ENCODE peak calls at places on chromosomes 16 and 17, in ten cellular contexts. B is suprapubic skin, J is SK-N-SH, F is spleen, E is Panc1, G is transverse colon, H is H1, P is sigmoid colon, K is stomach, D is breast epithelium. S is an unnamed sample.
A peak's percentile ranks its signal among the peaks of the same experiment; 100 is the strongest.

GRCh38 chr17:12667299-12667958 is 1.7 kb downstream of the MYOCD start:
- DNase-seq in B (no peak), J (peak; percentile 13), F (no peak), E (peak; percentile 13), G (peak; percentile 20), H (peak; percentile 52), P (peak; percentile 76), K (no peak), D (no peak), S (no peak)

GRCh38 chr17:77363821-77364361 is 223.1 kb downstream of the SEC14L1 start:
- DNase-seq in B (peak; percentile 79), J (peak; percentile 89), F (peak; percentile 79), E (no peak), G (no peak), H (no peak), P (peak; percentile 74), K (no peak), D (peak; percentile 63), S (no peak)

GRCh38 chr17:50192116-50192872 is 9.1 kb downstream of the COL1A1 start:
- DNase-seq in B (no peak), J (no peak), F (no peak), E (no peak), G (no peak), H (no peak), P (no peak), K (no peak), D (no peak), S (no peak)

GRCh38 chr17:78337244-78338109 is 22.4 kb downstream of the SOCS3 start:
- DNase-seq in B (no peak), J (no peak), F (peak; percentile 86), E (no peak), G (peak; percentile 64), H (no peak), P (peak; percentile 74), K (no peak), D (no peak), S (no peak)

GRCh38 chr17:64250211-64250835 is 12.7 kb downstream of the TEX2 start:
- DNase-seq in B (no peak), J (no peak), F (no peak), E (no peak), G (no peak), H (no peak), P (no peak), K (no peak), D (no peak), S (no peak)

GRCh38 chr17:11240041-11240801 is 792 bp upstream of the SHISA6 start:
- DNase-seq in B (peak; percentile 79), J (peak; percentile 54), F (no peak), E (no peak), G (peak; percentile 15), H (peak; percentile 61), P (no peak), K (peak; percentile 51), D (no peak), S (no peak)

GRCh38 chr16:10871157-10871991 is 5.6 kb upstream of the CIITA start:
- DNase-seq in B (peak; percentile 85), J (no peak), F (peak; percentile 88), E (no peak), G (peak; percentile 86), H (no peak), P (peak; percentile 65), K (peak; percentile 98), D (peak; percentile 83), S (no peak)

GRCh38 chr17:57899391-57899790 is 49.5 kb upstream of the MRPS23 start:
- DNase-seq in B (no peak), J (no peak), F (no peak), E (no peak), G (no peak), H (no peak), P (no peak), K (no peak), D (no peak), S (no peak)

GRCh38 chr16:59665618-59666220 is 931.6 kb upstream of the GOT2 start:
- DNase-seq in B (no peak), J (no peak), F (no peak), E (no peak), G (no peak), H (no peak), P (no peak), K (no peak), D (no peak), S (no peak)

GRCh38 chr17:41251261-41251660 is 1.8 kb downstream of the KRTAP9-4 start:
- DNase-seq in B (no peak), J (no peak), F (no peak), E (no peak), G (no peak), H (no peak), P (no peak), K (no peak), D (no peak), S (no peak)

GRCh38 chr17:46038937-46039336 is 39.9 kb downstream of the STH start:
- DNase-seq in B (no peak), J (no peak), F (no peak), E (no peak), G (no peak), H (no peak), P (no peak), K (no peak), D (no peak), S (no peak)

GRCh38 chr17:63029520-63029919 is 63.5 kb downstream of the TANC2 start:
- DNase-seq in B (no peak), J (no peak), F (no peak), E (no peak), G (no peak), H (no peak), P (no peak), K (no peak), D (no peak), S (no peak)

GRCh38 chr16:985237-985636 is 3.7 kb downstream of the SOX8 start:
- DNase-seq in B (no peak), J (no peak), F (no peak), E (no peak), G (no peak), H (no peak), P (no peak), K (no peak), D (no peak), S (no peak)

GRCh38 chr16:23486480-23486879 is 23.8 kb downstream of the GGA2 start:
- DNase-seq in B (no peak), J (no peak), F (peak; percentile 27), E (no peak), G (no peak), H (no peak), P (no peak), K (no peak), D (peak; percentile 51), S (peak; percentile 84)

GRCh38 chr16:67137605-67138004 is 13.2 kb downstream of the B3GNT9 start:
- DNase-seq in B (no peak), J (no peak), F (no peak), E (no peak), G (no peak), H (no peak), P (no peak), K (no peak), D (no peak), S (no peak)

GRCh38 chr17:62981933-62982332 is 15.9 kb downstream of the TANC2 start:
- DNase-seq in B (no peak), J (no peak), F (no peak), E (no peak), G (no peak), H (no peak), P (no peak), K (no peak), D (no peak), S (no peak)

DNA sequence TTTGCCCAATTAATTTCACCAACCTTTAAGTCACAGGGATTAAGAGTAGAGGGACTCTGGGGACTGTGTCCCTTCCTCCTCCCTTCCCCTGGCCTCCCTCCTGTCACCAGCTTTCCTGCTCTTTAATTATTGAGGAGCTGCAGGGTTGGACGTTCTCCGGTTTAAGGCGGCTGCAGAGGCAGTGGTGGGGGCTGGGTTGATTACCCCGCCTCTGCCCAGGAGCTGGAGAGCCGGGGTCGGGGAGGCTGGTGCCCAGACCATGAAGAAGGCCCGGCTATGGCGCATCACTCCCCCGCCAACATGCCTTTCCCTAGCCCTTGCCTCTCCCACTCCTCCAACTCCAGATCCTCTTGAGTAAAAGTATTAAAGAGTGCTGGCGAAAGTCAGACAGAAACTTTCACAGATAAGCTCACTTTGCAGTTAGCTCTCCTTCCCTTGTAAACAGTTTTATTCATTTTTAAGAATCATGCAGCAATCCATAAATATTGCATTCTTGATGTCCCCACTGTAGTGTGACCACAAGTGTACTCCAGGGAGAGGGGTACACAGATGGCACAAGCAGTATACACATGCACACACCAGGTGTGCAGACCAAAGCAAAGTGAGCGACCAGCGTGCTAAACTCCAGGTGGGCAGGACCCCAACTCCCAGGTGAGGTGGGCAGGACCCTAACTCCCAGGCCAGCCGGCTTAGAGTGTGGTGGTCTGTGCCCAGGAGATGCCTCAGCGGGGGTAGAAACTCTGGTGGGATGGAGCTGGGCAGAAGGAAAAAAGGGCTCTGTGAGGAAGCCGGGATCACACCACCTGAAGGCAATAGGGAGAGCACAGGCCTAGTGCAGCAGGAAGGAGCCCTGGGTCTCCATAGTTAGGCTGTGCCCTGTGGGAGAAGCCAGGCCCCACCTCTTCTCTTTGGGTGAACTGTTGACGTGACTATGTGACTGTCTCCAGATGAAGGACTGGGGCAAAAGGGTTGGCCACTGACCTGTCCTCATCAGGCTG is 1.3 kb upstream of the FOXJ1 start:
- DNase-seq in B (no peak), J (peak; percentile 50), F (peak; percentile 70), E (no peak), G (no peak), H (no peak), P (peak; percentile 40), K (no peak), D (no peak), S (no peak)
- H3K27ac ChIP-seq in B (no peak overlapping the region), J (no peak overlapping the region), F (no peak overlapping the region), E (no peak overlapping the region), G (no peak overlapping the region), H (no peak overlapping the region), P (no peak overlapping the region), K (peak overlapping the region; percentile 39), D (no peak overlapping the region), S (no peak overlapping the region)

GRCh38 chr16:2019919-2020831 is 590 bp downstream of the NPW start:
- DNase-seq in B (no peak), J (peak; percentile 68), F (peak; percentile 74), E (no peak), G (no peak), H (peak; percentile 74), P (no peak), K (no peak), D (no peak), S (no peak)
- H3K4me3 ChIP-seq in B (peak overlapping the region; percentile 13), J (no peak overlapping the region), F (peak overlapping the region; percentile 13), E (peak overlapping the region; percentile 15), G (no peak overlapping the region), H (peak overlapping the region; percentile 21), P (no peak overlapping the region), K (no peak overlapping the region), D (peak overlapping the region; percentile 22), S (peak overlapping the region; percentile 2)

GRCh38 chr17:28576758-28577465 is at the start of gene ALDOC:
- DNase-seq in B (peak; percentile 96), J (peak; percentile 97), F (peak; percentile 100), E (peak; percentile 27), G (peak; percentile 98), H (peak; percentile 99), P (peak; percentile 97), K (peak; percentile 99), D (peak; percentile 96), S (peak; percentile 100)
- TF ChIP-seq POLR2AphosphoS5 in B (no peak), J (no peak), F (peak; percentile 98), E (peak; percentile 62), G (peak; percentile 94), H (peak; percentile 93), P (peak; percentile 89), K (peak; percentile 95), D (peak; percentile 48), S (peak; percentile 97)

DNA sequence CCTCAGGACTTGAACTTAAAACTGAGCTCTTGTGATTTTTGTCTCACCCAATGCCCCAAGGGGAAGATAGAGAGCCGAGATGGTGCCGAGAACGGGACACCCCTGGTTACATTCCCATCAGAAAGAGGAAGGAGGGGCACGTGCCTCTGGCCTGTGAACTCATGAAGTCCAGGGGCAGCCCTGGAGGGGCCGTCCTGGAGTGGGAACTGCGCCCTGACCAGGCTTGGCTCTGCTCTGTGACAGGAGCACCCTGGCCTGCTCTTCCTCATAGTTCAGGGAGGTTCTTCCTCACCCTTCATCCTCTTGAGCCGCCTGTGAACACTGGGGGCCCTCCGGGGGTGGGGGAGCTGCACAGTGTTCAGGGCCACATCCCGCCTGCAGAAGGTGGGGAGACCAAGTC is 130.3 kb upstream of the FOXF1 start:
- DNase-seq in B (no peak), J (no peak), F (no peak), E (no peak), G (no peak), H (no peak), P (peak; percentile 65), K (no peak), D (no peak), S (no peak)
- H3K27ac ChIP-seq in B (no peak overlapping the region), J (no peak overlapping the region), F (no peak overlapping the region), E (no peak overlapping the region), G (no peak overlapping the region), H (no peak overlapping the region), P (no peak overlapping the region), K (no peak overlapping the region), D (no peak overlapping the region), S (no peak overlapping the region)